ENCODE peak calls at places on chromosomes 3 and 15, in six cellular contexts. S is cardiac fibroblast, X is fibroblast of the aortic adventitia, Y is AG09319, L is heart right ventricle, H is Calu3. K is an unnamed sample.

GRCh38 chr3:118863731-118864322 is 170.8 kb downstream of the IGSF11 start:
- DNase-seq in H (peak), Y (no peak), S (no peak), X (no peak), L (no peak), K (no peak)

GRCh38 chr3:141051641-141052569 is 758 bp downstream of the SPSB4 start:
- DNase-seq in X (peak), H (peak), Y (no peak), L (no peak), S (peak), K (no peak)

GRCh38 chr15:26838742-26839460 is 28.0 kb upstream of the GABRA5 start:
- DNase-seq in S (no peak), X (no peak), L (no peak), H (no peak), Y (no peak), K (no peak)

GRCh38 chr15:92332125-92332899 is 61.4 kb upstream of the ST8SIA2 start:
- DNase-seq in X (no peak), S (no peak), L (no peak), H (no peak), Y (no peak), K (no peak)

GRCh38 chr3:121998030-121998580 is 23.9 kb downstream of the ILDR1 start:
- DNase-seq in H (no peak), S (peak), Y (no peak), L (no peak), X (peak), K (no peak)

GRCh38 chr3:70358978-70359580 is 46.6 kb upstream of the MDFIC2 start:
- DNase-seq in H (peak), Y (peak), S (peak), X (peak), L (peak), K (peak)

GRCh38 chr3:3998140-3998977 is 199.1 kb downstream of the LRRN1 start:
- DNase-seq in X (no peak), L (no peak), Y (no peak), H (peak), S (peak), K (no peak)

GRCh38 chr3:70090322-70090913 is 90.9 kb downstream of the SAMMSON start:
- DNase-seq in Y (no peak), S (peak), L (no peak), H (peak), X (peak), K (no peak)

GRCh38 chr3:178245385-178245778 is 290.9 kb upstream of the KCNMB2 start:
- DNase-seq in S (no peak), L (no peak), H (no peak), X (peak), Y (no peak), K (no peak)

GRCh38 chr3:182364323-182364722 is 429.0 kb upstream of the ATP11B start:
- DNase-seq in X (no peak), Y (no peak), S (no peak), L (no peak), H (no peak), K (no peak)

GRCh38 chr3:62559831-62560445 is 186.6 kb upstream of the FEZF2 start:
- DNase-seq in S (peak), Y (peak), H (no peak), X (peak), L (no peak), K (no peak)

GRCh38 chr3:28606283-28606682 is 257.7 kb upstream of the AZI2 start:
- DNase-seq in H (no peak), L (no peak), S (no peak), Y (no peak), X (no peak), K (no peak)

GRCh38 chr3:179544981-179545645 is 17.6 kb upstream of the ACTL6A start:
- DNase-seq in H (no peak), X (peak), L (no peak), S (peak), Y (peak), K (peak)

GRCh38 chr15:69014454-69014853 is at the start of gene NOX5:
- DNase-seq in H (no peak), Y (no peak), X (no peak), L (no peak), S (no peak), K (peak)

GRCh38 chr3:51962854-51963530 is 4.3 kb downstream of the PCBP4 start:
- DNase-seq in L (no peak), S (peak), X (peak), H (no peak), Y (no peak), K (no peak)

GRCh38 chr15:57205999-57206398 is 170.3 kb upstream of the CGNL1 start:
- DNase-seq in X (no peak), L (no peak), S (no peak), Y (no peak), H (no peak), K (no peak)

GRCh38 chr3:14827776-14828175 is 9.0 kb downstream of the FGD5 start:
- DNase-seq in S (no peak), L (no peak), H (no peak), Y (no peak), X (no peak), K (no peak)

GRCh38 chr3:156150434-156151066 is 30.2 kb downstream of the KCNAB1 start:
- DNase-seq in L (peak), S (peak), X (peak), Y (peak), H (peak), K (peak)

GRCh38 chr3:63609408-63609807 is 43.1 kb upstream of the SNTN start:
- DNase-seq in S (no peak), X (no peak), Y (no peak), H (no peak), L (no peak), K (no peak)

GRCh38 chr3:196268270-196269163 is 19.0 kb downstream of the PCYT1A start:
- DNase-seq in L (no peak), H (peak), Y (no peak), S (peak), X (peak), K (no peak)

GRCh38 chr3:42906085-42906904 is at the start of gene ZNF662:
- DNase-seq in L (peak), S (peak), H (no peak), X (no peak), Y (no peak), K (no peak)

GRCh38 chr3:46423588-46423987 is 16.5 kb downstream of the CCRL2 start:
- DNase-seq in Y (no peak), S (no peak), H (peak), L (no peak), X (peak), K (no peak)

GRCh38 chr3:171809513-171810277 is 588 bp downstream of the PLD1 start:
- DNase-seq in X (peak), L (peak), H (peak), S (peak), Y (peak), K (peak)

GRCh38 chr3:162217603-162218002 is 721.0 kb downstream of the OTOL1 start:
- DNase-seq in Y (peak), H (no peak), L (no peak), X (peak), S (peak), K (no peak)

GRCh38 chr3:182710557-182711157 is 82.6 kb upstream of the ATP11B start:
- DNase-seq in X (peak), H (no peak), Y (no peak), L (no peak), S (peak), K (no peak)

GRCh38 chr3:15903776-15904720 is 106.3 kb upstream of the ANKRD28 start:
- DNase-seq in S (no peak), Y (no peak), L (peak), X (peak), H (no peak), K (no peak)

GRCh38 chr3:1207904-1208303 is 115.1 kb downstream of the CNTN6 start:
- DNase-seq in H (no peak), S (no peak), L (no peak), Y (no peak), X (no peak), K (no peak)

GRCh38 chr15:74995779-74996765 is 709 bp downstream of the SCAMP5 start:
- DNase-seq in H (no peak), L (no peak), X (no peak), Y (no peak), S (no peak), K (no peak)

GRCh38 chr15:90620379-90621134 is 90.8 kb downstream of the CRTC3 start:
- DNase-seq in L (no peak), Y (no peak), S (no peak), H (no peak), X (no peak), K (no peak)

GRCh38 chr3:134201201-134202130 is 49.2 kb downstream of the RYK start:
- DNase-seq in H (peak), Y (peak), S (peak), L (no peak), X (peak), K (peak)

GRCh38 chr15:92580933-92581445 is 74.6 kb downstream of the FAM174B start:
- DNase-seq in H (no peak), L (no peak), Y (no peak), S (no peak), X (no peak), K (no peak)

GRCh38 chr15:28942521-28943035 is 56.8 kb downstream of the APBA2 start:
- DNase-seq in H (no peak), L (no peak), S (no peak), Y (no peak), X (no peak), K (no peak)

GRCh38 chr15:89125038-89125826 is 37.0 kb downstream of the ABHD2 start:
- DNase-seq in Y (no peak), L (no peak), H (no peak), X (no peak), S (no peak), K (no peak)

GRCh38 chr3:172260381-172260780 is 187.9 kb downstream of the GHSR start:
- DNase-seq in X (peak), H (peak), Y (no peak), S (peak), L (no peak), K (peak)

GRCh38 chr3:117036259-117036799 is 326.8 kb downstream of the TUSC7 start:
- DNase-seq in X (peak), H (no peak), Y (peak), L (peak), S (peak), K (peak)

GRCh38 chr3:149239357-149239936 is 17.8 kb upstream of the CP start:
- DNase-seq in X (no peak), H (no peak), Y (no peak), L (no peak), S (no peak), K (no peak)

GRCh38 chr3:126671521-126671920 is 16.6 kb upstream of the TXNRD3 start:
- DNase-seq in H (no peak), X (no peak), Y (no peak), L (no peak), S (no peak), K (no peak)

GRCh38 chr3:159828542-159828943 is 160.1 kb upstream of the IL12A start:
- DNase-seq in X (peak), L (no peak), S (peak), Y (no peak), H (no peak), K (no peak)

GRCh38 chr3:139339219-139339906 is 4.5 kb upstream of the MRPS22 start:
- DNase-seq in L (no peak), S (no peak), Y (no peak), H (no peak), X (peak), K (no peak)

GRCh38 chr15:100889359-100890058 is 9.9 kb downstream of the ALDH1A3 start:
- DNase-seq in Y (peak), L (peak), S (peak), X (peak), H (no peak), K (peak)

GRCh38 chr15:45402162-45402954 is 24.0 kb upstream of the GATM start:
- DNase-seq in X (peak), L (peak), S (peak), H (peak), Y (peak), K (peak)
- TF ChIP-seq CTCF in X (no peak), L (no peak), S (no peak), H (no peak), Y (no peak), K (no peak)

DNA sequence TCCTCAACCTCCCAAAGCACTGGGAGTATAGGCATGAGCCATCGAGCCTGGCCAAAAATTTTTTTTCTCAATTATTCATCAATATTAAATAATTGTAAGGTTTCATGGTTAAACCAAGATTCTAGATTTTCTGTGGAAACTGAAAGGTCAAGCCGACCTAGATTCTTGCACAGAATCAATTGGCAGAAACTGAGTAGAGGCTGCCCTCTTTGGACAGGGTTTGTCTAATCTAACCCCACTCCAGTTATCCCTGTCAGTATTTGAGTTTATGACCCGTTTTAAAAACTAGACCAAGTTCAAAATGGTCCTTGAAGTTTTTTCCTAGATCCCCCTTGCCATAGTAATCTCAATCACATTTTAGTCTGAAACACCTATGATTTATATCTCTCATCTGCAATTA is 8.6 kb upstream of the ADAM10 start:
- DNase-seq in X (peak), L (no peak), H (peak), Y (no peak), S (peak), K (no peak)
- TF ChIP-seq CTCF in X (peak), L (peak), H (no peak), Y (peak), S (peak), K (peak)

GRCh38 chr3:30319713-30320112 is 286.7 kb upstream of the TGFBR2 start:
- DNase-seq in H (peak), X (peak), L (peak), Y (no peak), S (peak), K (no peak)
- TF ChIP-seq CTCF in H (peak), X (peak), L (peak), Y (peak), S (peak), K (peak)

GRCh38 chr3:17544632-17545031 is 197.8 kb downstream of the TBC1D5 start:
- DNase-seq in H (no peak), S (peak), X (peak), L (no peak), Y (no peak), K (no peak)
- TF ChIP-seq CTCF in H (no peak), S (peak), X (peak), L (no peak), Y (peak), K (no peak)

DNA sequence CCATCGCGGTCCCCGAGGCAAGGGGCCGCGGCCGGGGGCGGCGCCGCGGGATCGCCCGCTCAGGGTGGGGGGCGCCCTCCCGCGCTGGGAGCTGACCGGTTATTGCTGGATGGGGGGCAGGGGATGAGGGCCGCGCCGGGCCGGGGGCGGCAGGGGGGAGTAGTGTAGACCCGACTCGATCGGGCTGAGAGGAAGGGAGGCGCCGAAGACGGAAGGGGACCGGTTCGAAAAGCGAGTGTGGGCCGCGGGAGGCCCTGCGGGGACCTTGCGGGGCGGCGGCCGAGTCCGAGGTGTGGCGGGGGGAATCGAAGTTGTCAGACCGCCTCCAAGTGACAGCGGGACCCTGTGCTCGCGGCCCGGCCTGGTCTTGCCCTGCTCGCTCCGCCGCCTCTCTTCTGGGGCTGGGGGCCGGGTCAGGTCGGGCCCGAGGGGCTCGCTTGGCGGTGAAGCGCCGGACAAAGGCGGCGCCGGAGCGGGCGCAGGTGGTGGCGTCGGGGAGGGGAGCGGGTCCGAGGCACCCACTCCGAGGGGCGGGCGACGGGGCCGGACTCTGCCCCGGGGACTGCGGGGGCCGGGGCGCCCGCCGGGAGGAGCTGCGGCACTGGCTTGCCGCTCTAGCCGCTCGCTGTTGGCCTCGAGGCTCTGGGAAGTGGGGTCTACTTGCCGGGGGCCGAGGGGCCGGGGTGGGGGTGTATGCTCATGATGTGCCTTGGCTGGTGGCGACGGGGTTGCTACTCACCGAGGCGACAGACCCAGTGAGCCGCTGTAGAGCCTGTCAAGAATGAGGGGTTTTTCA is 1.2 kb downstream of the BAHD1 start:
- DNase-seq in Y (no peak), X (no peak), H (no peak), L (no peak), S (no peak), K (no peak)
- TF ChIP-seq CTCF in Y (no peak), X (peak), H (no peak), L (peak), S (no peak), K (peak)

GRCh38 chr15:78069630-78070029 is 7.9 kb downstream of the TBC1D2B start:
- DNase-seq in S (no peak), Y (no peak), H (no peak), L (no peak), X (no peak), K (no peak)

GRCh38 chr15:78070049-78070698 is 7.3 kb downstream of the TBC1D2B start:
- DNase-seq in S (no peak), X (no peak), L (no peak), H (no peak), Y (no peak), K (no peak)

GRCh38 chr15:78071378-78071777 is 6.1 kb downstream of the TBC1D2B start:
- DNase-seq in Y (no peak), S (no peak), H (no peak), L (no peak), X (no peak), K (no peak)

GRCh38 chr15:78067328-78068241 is 9.9 kb downstream of the TBC1D2B start:
- DNase-seq in H (no peak), Y (no peak), X (peak), L (no peak), S (no peak), K (no peak)

GRCh38 chr15:78069052-78069414 is 8.5 kb downstream of the TBC1D2B start:
- DNase-seq in S (no peak), X (no peak), Y (no peak), H (no peak), L (no peak), K (no peak)
- TF ChIP-seq CTCF in S (no peak), X (no peak), Y (no peak), H (no peak), L (no peak), K (no peak)

GRCh38 chr3:58419782-58420512 is 13.7 kb downstream of the PDHB start:
- DNase-seq in Y (no peak), S (peak), X (peak), H (no peak), L (peak), K (no peak)

GRCh38 chr3:58421004-58421403 is 12.6 kb downstream of the PDHB start:
- DNase-seq in L (no peak), Y (no peak), H (no peak), X (no peak), S (no peak), K (no peak)

GRCh38 chr3:58425782-58426181 is 7.8 kb downstream of the PDHB start:
- DNase-seq in S (no peak), X (no peak), H (no peak), L (no peak), Y (no peak), K (no peak)

GRCh38 chr3:58424613-58425012 is 9.0 kb downstream of the PDHB start:
- DNase-seq in Y (no peak), X (no peak), S (no peak), L (no peak), H (no peak), K (no peak)

DNA sequence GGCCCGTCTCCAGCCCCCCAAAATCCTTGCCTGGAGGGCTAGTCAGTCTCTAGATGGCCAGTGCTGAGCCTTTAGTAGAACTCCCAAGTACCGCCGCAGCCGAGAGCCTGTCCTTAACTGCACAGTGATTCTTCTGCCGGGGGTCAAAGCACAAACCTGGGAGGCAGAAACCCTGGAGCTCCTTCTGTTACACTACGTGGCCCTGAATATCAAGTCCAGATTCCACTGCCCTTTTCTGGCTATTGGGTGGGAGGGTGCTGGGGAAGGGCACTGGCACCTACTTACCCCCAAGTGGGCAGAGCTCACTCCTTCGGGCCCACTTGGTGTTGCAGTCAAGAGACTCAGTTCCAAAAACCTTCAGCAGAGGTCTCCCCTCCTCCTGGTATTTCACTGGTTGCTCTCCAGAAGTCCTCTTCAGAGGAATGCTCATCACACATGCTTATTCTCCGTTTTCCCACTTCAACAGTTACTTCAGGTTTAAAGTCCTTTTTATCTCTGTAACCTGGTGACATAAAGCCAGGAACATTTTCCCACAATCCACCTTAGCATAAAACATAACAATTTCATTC is 10.8 kb downstream of the PDHB start:
- DNase-seq in X (peak), L (no peak), S (peak), H (peak), Y (no peak), K (no peak)
- TF ChIP-seq CTCF in X (peak), L (peak), S (peak), H (no peak), Y (peak), K (peak)